ENCODE peak calls at places on chromosome X, in eight cellular contexts. U, J, W, G, D, S, F and L are unnamed samples.

GRCh38 chrX:20374450-20374849 is 107.7 kb upstream of the RPS6KA3 start:
- DNase-seq in G (peak; percentile 39), U (no peak), D (no peak), S (no peak), F (no peak), W (no peak), J (no peak), L (no peak)

GRCh38 chrX:39639871-39640270 is 457.9 kb downstream of the BCOR start:
- DNase-seq in U (no peak), J (no peak), F (no peak), D (no peak), G (peak; percentile 78), S (no peak), W (no peak), L (no peak)

GRCh38 chrX:154815274-154815818 is 10.1 kb upstream of the MPP1 start:
- DNase-seq in G (no peak), F (no peak), W (no peak), S (no peak), J (no peak), U (no peak), D (no peak), L (no peak)

GRCh38 chrX:136272325-136272724 is 21.1 kb upstream of the MAP7D3 start:
- DNase-seq in J (no peak), S (no peak), W (no peak), G (no peak), D (no peak), F (no peak), U (no peak), L (no peak)

GRCh38 chrX:1355800-1356148 is 19.2 kb downstream of the IL3RA start:
- DNase-seq in S (no peak), W (no peak), F (no peak), J (peak; percentile 33), D (no peak), U (peak; percentile 35), G (no peak), L (no peak)

GRCh38 chrX:11702965-11703631 is 37.4 kb upstream of the ARHGAP6 start:
- DNase-seq in W (no peak), U (no peak), J (no peak), F (no peak), S (no peak), G (no peak), D (no peak), L (no peak)

GRCh38 chrX:13050151-13050550 is 5.7 kb upstream of the FAM9C start:
- DNase-seq in S (no peak), D (no peak), U (no peak), J (no peak), W (no peak), F (no peak), G (no peak), L (no peak)

GRCh38 chrX:54076903-54077302 is 32.6 kb upstream of the PHF8 start:
- DNase-seq in S (no peak), W (no peak), F (no peak), J (no peak), G (peak; percentile 80), D (no peak), U (no peak), L (no peak)

GRCh38 chrX:12693754-12694153 is 97.5 kb upstream of the PRPS2 start:
- DNase-seq in S (no peak), F (no peak), D (no peak), U (no peak), J (no peak), W (no peak), G (no peak), L (no peak)

GRCh38 chrX:140141444-140142029 is 176.2 kb upstream of the CXorf66 start:
- DNase-seq in S (no peak), W (no peak), G (peak; percentile 11), D (peak; percentile 46), F (no peak), J (peak; percentile 28), U (no peak), L (peak; percentile 70)

GRCh38 chrX:58025979-58026378 is 115.7 kb upstream of the ZXDA start:
- DNase-seq in G (peak; percentile 33), U (no peak), F (no peak), S (no peak), W (no peak), D (no peak), J (peak; percentile 9), L (no peak)

GRCh38 chrX:47098746-47099145 is 20.5 kb downstream of the RGN start:
- DNase-seq in J (no peak), S (no peak), G (no peak), W (no peak), D (no peak), F (no peak), U (no peak), L (no peak)

GRCh38 chrX:71909956-71910355 is 689 bp upstream of the NHSL2 start:
- DNase-seq in U (peak; percentile 61), G (no peak), D (no peak), J (peak; percentile 56), F (no peak), W (peak; percentile 65), S (peak; percentile 7), L (no peak)

GRCh38 chrX:153902388-153902787 is 2.1 kb upstream of the AVPR2 start:
- DNase-seq in F (no peak), G (no peak), U (no peak), S (no peak), D (no peak), W (no peak), J (no peak), L (no peak)

GRCh38 chrX:148878371-148878770 is 378.0 kb downstream of the AFF2 start:
- DNase-seq in U (no peak), W (no peak), G (peak; percentile 68), F (no peak), D (no peak), S (no peak), J (no peak), L (no peak)

GRCh38 chrX:21295246-21295820 is 78.9 kb upstream of the CNKSR2 start:
- DNase-seq in W (peak; percentile 22), J (no peak), S (no peak), G (no peak), U (no peak), D (no peak), F (no peak), L (no peak)

GRCh38 chrX:23742174-23742692 is 843 bp downstream of the ACOT9 start:
- DNase-seq in D (no peak), J (peak; percentile 8), W (peak; percentile 29), F (no peak), G (peak; percentile 69), S (peak; percentile 27), U (no peak), L (no peak)

GRCh38 chrX:118823263-118824172 is at the start of gene ZCCHC12:
- DNase-seq in J (peak; percentile 81), D (peak; percentile 44), S (peak; percentile 16), U (no peak), W (peak; percentile 89), F (peak; percentile 72), G (peak; percentile 5), L (peak; percentile 64)

GRCh38 chrX:46573331-46573895 is at the start of gene CHST7:
- DNase-seq in S (peak; percentile 68), J (peak; percentile 70), G (peak; percentile 31), U (peak; percentile 90), D (peak; percentile 12), F (peak; percentile 73), W (peak; percentile 78), L (peak; percentile 41)

GRCh38 chrX:30965751-30966150 is 76.7 kb upstream of the TAB3 start:
- DNase-seq in U (no peak), G (no peak), F (no peak), D (no peak), J (no peak), S (no peak), W (no peak), L (no peak)

GRCh38 chrX:17474892-17475291 is 99.9 kb downstream of the NHS start:
- DNase-seq in F (no peak), G (peak; percentile 44), W (no peak), D (no peak), J (no peak), U (no peak), S (no peak), L (no peak)

DNA sequence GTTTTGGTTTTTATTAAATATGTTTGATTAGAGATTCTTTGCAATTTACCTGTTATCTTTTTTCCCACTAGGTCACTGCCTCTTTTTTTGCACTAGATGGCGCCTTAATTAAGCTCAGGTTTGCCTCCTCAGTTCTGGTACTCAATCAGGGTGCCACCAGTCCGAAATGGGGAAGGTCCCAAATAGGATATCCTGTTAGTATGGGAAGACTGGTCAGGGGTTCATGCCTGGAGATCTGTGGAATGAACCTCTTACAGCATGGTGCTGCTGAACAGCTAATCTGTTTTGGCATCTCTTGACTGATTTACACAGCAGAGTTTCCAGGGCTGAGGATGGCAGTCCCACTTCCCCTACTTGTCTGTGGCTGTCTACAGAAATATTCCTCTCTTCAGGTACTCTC is 24.2 kb upstream of the VSIG1 start:
- DNase-seq in G (no peak), J (no peak), F (no peak), D (no peak), U (no peak), S (no peak), W (no peak), L (no peak)
- TF ChIP-seq CTCF in G (peak; percentile 33), J (peak; percentile 15), F (peak; percentile 58), D (peak; percentile 55), U (peak; percentile 25), S (peak; percentile 31), W (peak; percentile 63), L (no peak)

GRCh38 chrX:115687595-115687994 is 126.6 kb downstream of the PLS3 start:
- DNase-seq in W (no peak), J (no peak), G (no peak), F (no peak), S (no peak), U (no peak), D (no peak), L (no peak)
- TF ChIP-seq CTCF in W (no peak), J (no peak), G (no peak), F (no peak), S (no peak), U (no peak), D (no peak), L (no peak)

GRCh38 chrX:43953218-43953617 is 20.0 kb downstream of the NDP start:
- DNase-seq in J (no peak), S (no peak), F (no peak), U (no peak), G (no peak), W (no peak), D (no peak), L (no peak)

GRCh38 chrX:43949669-43950068 is 23.5 kb downstream of the NDP start:
- DNase-seq in D (peak; percentile 16), W (peak; percentile 78), U (peak; percentile 73), S (peak; percentile 14), F (no peak), G (no peak), J (peak; percentile 63), L (no peak)
- TF ChIP-seq CTCF in D (peak; percentile 58), W (peak; percentile 60), U (peak; percentile 32), S (peak; percentile 16), F (peak; percentile 65), G (peak; percentile 65), J (no peak), L (peak; percentile 32)

GRCh38 chrX:64191281-64192010 is 14.1 kb downstream of the AMER1 start:
- DNase-seq in U (no peak), S (no peak), F (no peak), J (no peak), W (no peak), G (no peak), D (no peak), L (no peak)
- TF ChIP-seq CTCF in U (no peak), S (no peak), F (no peak), J (no peak), W (no peak), G (no peak), D (no peak), L (no peak)